ENCODE peak calls at places on chromosome 18, in seven cellular contexts. One of them, this sample, is unnamed.

GRCh38 chr18:40962784-40963183 is 992.2 kb upstream of the PIK3C3 start:
- DNase-seq in activated naive CD4-positive, alpha-beta T cell: no peak
- DNase-seq in GM12864: no peak
- DNase-seq in NCI-H226: no peak
- DNase-seq in NCI-H146: no peak
- DNase-seq in stimulated activated CD8-positive, alpha-beta memory T cell treated with anti-CD3 and anti-CD28 coated beads, Interleukin-12 subunit alpha, Interleukin-12 subunit beta, amount 100 ng/mL, for 4 hours: no peak
- DNase-seq in effector memory CD8-positive, alpha-beta T cell: no peak
- DNase-seq in this sample: no peak

GRCh38 chr18:63238711-63239110 is 80.9 kb downstream of the BCL2 start:
- DNase-seq in activated naive CD4-positive, alpha-beta T cell: no peak
- DNase-seq in NCI-H146: peak
- DNase-seq in effector memory CD8-positive, alpha-beta T cell: no peak
- DNase-seq in stimulated activated CD8-positive, alpha-beta memory T cell treated with anti-CD3 and anti-CD28 coated beads, Interleukin-12 subunit alpha, Interleukin-12 subunit beta, amount 100 ng/mL, for 4 hours: no peak
- DNase-seq in GM12864: no peak
- DNase-seq in NCI-H226: no peak
- DNase-seq in this sample: no peak

GRCh38 chr18:62877448-62878221 is 162.3 kb downstream of the PHLPP1 start:
- DNase-seq in effector memory CD8-positive, alpha-beta T cell: no peak
- DNase-seq in activated naive CD4-positive, alpha-beta T cell: no peak
- DNase-seq in stimulated activated CD8-positive, alpha-beta memory T cell treated with anti-CD3 and anti-CD28 coated beads, Interleukin-12 subunit alpha, Interleukin-12 subunit beta, amount 100 ng/mL, for 4 hours: no peak
- DNase-seq in NCI-H226: peak
- DNase-seq in GM12864: no peak
- DNase-seq in NCI-H146: peak
- DNase-seq in this sample: no peak

GRCh38 chr18:75546964-75547363 is 119.5 kb upstream of the SMIM21 start:
- DNase-seq in effector memory CD8-positive, alpha-beta T cell: no peak
- DNase-seq in activated naive CD4-positive, alpha-beta T cell: no peak
- DNase-seq in GM12864: no peak
- DNase-seq in NCI-H146: no peak
- DNase-seq in stimulated activated CD8-positive, alpha-beta memory T cell treated with anti-CD3 and anti-CD28 coated beads, Interleukin-12 subunit alpha, Interleukin-12 subunit beta, amount 100 ng/mL, for 4 hours: no peak
- DNase-seq in NCI-H226: no peak
- DNase-seq in this sample: no peak

GRCh38 chr18:8719192-8719591 is 13.8 kb downstream of the MTCL1 start:
- DNase-seq in GM12864: no peak
- DNase-seq in stimulated activated CD8-positive, alpha-beta memory T cell treated with anti-CD3 and anti-CD28 coated beads, Interleukin-12 subunit alpha, Interleukin-12 subunit beta, amount 100 ng/mL, for 4 hours: no peak
- DNase-seq in activated naive CD4-positive, alpha-beta T cell: no peak
- DNase-seq in NCI-H146: no peak
- DNase-seq in NCI-H226: peak
- DNase-seq in effector memory CD8-positive, alpha-beta T cell: no peak
- DNase-seq in this sample: no peak

GRCh38 chr18:79933765-79934164 is 17.7 kb downstream of the SLC66A2 start:
- DNase-seq in activated naive CD4-positive, alpha-beta T cell: no peak
- DNase-seq in GM12864: no peak
- DNase-seq in effector memory CD8-positive, alpha-beta T cell: no peak
- DNase-seq in NCI-H226: no peak
- DNase-seq in NCI-H146: no peak
- DNase-seq in stimulated activated CD8-positive, alpha-beta memory T cell treated with anti-CD3 and anti-CD28 coated beads, Interleukin-12 subunit alpha, Interleukin-12 subunit beta, amount 100 ng/mL, for 4 hours: no peak
- DNase-seq in this sample: no peak

GRCh38 chr18:22551536-22552151 is 133.9 kb upstream of the CTAGE1 start:
- DNase-seq in effector memory CD8-positive, alpha-beta T cell: no peak
- DNase-seq in GM12864: no peak
- DNase-seq in activated naive CD4-positive, alpha-beta T cell: no peak
- DNase-seq in stimulated activated CD8-positive, alpha-beta memory T cell treated with anti-CD3 and anti-CD28 coated beads, Interleukin-12 subunit alpha, Interleukin-12 subunit beta, amount 100 ng/mL, for 4 hours: no peak
- DNase-seq in NCI-H226: peak
- DNase-seq in NCI-H146: no peak
- DNase-seq in this sample: no peak

GRCh38 chr18:79943608-79944125 is 7.8 kb downstream of the SLC66A2 start:
- DNase-seq in effector memory CD8-positive, alpha-beta T cell: no peak
- DNase-seq in stimulated activated CD8-positive, alpha-beta memory T cell treated with anti-CD3 and anti-CD28 coated beads, Interleukin-12 subunit alpha, Interleukin-12 subunit beta, amount 100 ng/mL, for 4 hours: no peak
- DNase-seq in NCI-H226: no peak
- DNase-seq in NCI-H146: no peak
- DNase-seq in activated naive CD4-positive, alpha-beta T cell: no peak
- DNase-seq in GM12864: no peak
- DNase-seq in this sample: no peak

GRCh38 chr18:60246606-60247005 is 126.0 kb downstream of the MC4R start:
- DNase-seq in effector memory CD8-positive, alpha-beta T cell: no peak
- DNase-seq in NCI-H226: no peak
- DNase-seq in GM12864: peak
- DNase-seq in NCI-H146: no peak
- DNase-seq in stimulated activated CD8-positive, alpha-beta memory T cell treated with anti-CD3 and anti-CD28 coated beads, Interleukin-12 subunit alpha, Interleukin-12 subunit beta, amount 100 ng/mL, for 4 hours: no peak
- DNase-seq in activated naive CD4-positive, alpha-beta T cell: no peak
- DNase-seq in this sample: no peak

GRCh38 chr18:56393870-56394269 is 244.5 kb downstream of the TXNL1 start:
- DNase-seq in NCI-H146: no peak
- DNase-seq in activated naive CD4-positive, alpha-beta T cell: no peak
- DNase-seq in NCI-H226: no peak
- DNase-seq in effector memory CD8-positive, alpha-beta T cell: no peak
- DNase-seq in stimulated activated CD8-positive, alpha-beta memory T cell treated with anti-CD3 and anti-CD28 coated beads, Interleukin-12 subunit alpha, Interleukin-12 subunit beta, amount 100 ng/mL, for 4 hours: no peak
- DNase-seq in GM12864: no peak
- DNase-seq in this sample: no peak

GRCh38 chr18:64513401-64513800 is 364.5 kb upstream of the LINC00305 start:
- DNase-seq in effector memory CD8-positive, alpha-beta T cell: no peak
- DNase-seq in stimulated activated CD8-positive, alpha-beta memory T cell treated with anti-CD3 and anti-CD28 coated beads, Interleukin-12 subunit alpha, Interleukin-12 subunit beta, amount 100 ng/mL, for 4 hours: no peak
- DNase-seq in NCI-H226: no peak
- DNase-seq in GM12864: no peak
- DNase-seq in activated naive CD4-positive, alpha-beta T cell: no peak
- DNase-seq in NCI-H146: no peak
- DNase-seq in this sample: no peak

GRCh38 chr18:31424383-31424988 is 23.1 kb upstream of the DSG3 start:
- DNase-seq in effector memory CD8-positive, alpha-beta T cell: no peak
- DNase-seq in activated naive CD4-positive, alpha-beta T cell: no peak
- DNase-seq in GM12864: no peak
- DNase-seq in NCI-H146: no peak
- DNase-seq in stimulated activated CD8-positive, alpha-beta memory T cell treated with anti-CD3 and anti-CD28 coated beads, Interleukin-12 subunit alpha, Interleukin-12 subunit beta, amount 100 ng/mL, for 4 hours: no peak
- DNase-seq in NCI-H226: peak
- DNase-seq in this sample: no peak

GRCh38 chr18:44594779-44595467 is 85.8 kb upstream of the SETBP1 start:
- DNase-seq in stimulated activated CD8-positive, alpha-beta memory T cell treated with anti-CD3 and anti-CD28 coated beads, Interleukin-12 subunit alpha, Interleukin-12 subunit beta, amount 100 ng/mL, for 4 hours: no peak
- DNase-seq in effector memory CD8-positive, alpha-beta T cell: no peak
- DNase-seq in NCI-H146: no peak
- DNase-seq in NCI-H226: peak
- DNase-seq in GM12864: no peak
- DNase-seq in activated naive CD4-positive, alpha-beta T cell: no peak
- DNase-seq in this sample: no peak

GRCh38 chr18:21598726-21599584 is 1.5 kb downstream of the ESCO1 start:
- DNase-seq in stimulated activated CD8-positive, alpha-beta memory T cell treated with anti-CD3 and anti-CD28 coated beads, Interleukin-12 subunit alpha, Interleukin-12 subunit beta, amount 100 ng/mL, for 4 hours: no peak
- DNase-seq in activated naive CD4-positive, alpha-beta T cell: no peak
- DNase-seq in NCI-H146: peak
- DNase-seq in effector memory CD8-positive, alpha-beta T cell: no peak
- DNase-seq in NCI-H226: no peak
- DNase-seq in GM12864: no peak
- DNase-seq in this sample: no peak

GRCh38 chr18:11020454-11020853 is 128.9 kb downstream of the PIEZO2 start:
- DNase-seq in stimulated activated CD8-positive, alpha-beta memory T cell treated with anti-CD3 and anti-CD28 coated beads, Interleukin-12 subunit alpha, Interleukin-12 subunit beta, amount 100 ng/mL, for 4 hours: no peak
- DNase-seq in NCI-H226: no peak
- DNase-seq in GM12864: no peak
- DNase-seq in effector memory CD8-positive, alpha-beta T cell: no peak
- DNase-seq in activated naive CD4-positive, alpha-beta T cell: no peak
- DNase-seq in NCI-H146: no peak
- DNase-seq in this sample: no peak

GRCh38 chr18:49949991-49950395 is 136.7 kb upstream of the ACAA2 start:
- DNase-seq in NCI-H226: no peak
- DNase-seq in GM12864: no peak
- DNase-seq in NCI-H146: no peak
- DNase-seq in stimulated activated CD8-positive, alpha-beta memory T cell treated with anti-CD3 and anti-CD28 coated beads, Interleukin-12 subunit alpha, Interleukin-12 subunit beta, amount 100 ng/mL, for 4 hours: no peak
- DNase-seq in activated naive CD4-positive, alpha-beta T cell: no peak
- DNase-seq in effector memory CD8-positive, alpha-beta T cell: peak
- DNase-seq in this sample: no peak

GRCh38 chr18:73283032-73283431 is 415.2 kb upstream of the NETO1 start:
- DNase-seq in stimulated activated CD8-positive, alpha-beta memory T cell treated with anti-CD3 and anti-CD28 coated beads, Interleukin-12 subunit alpha, Interleukin-12 subunit beta, amount 100 ng/mL, for 4 hours: no peak
- DNase-seq in activated naive CD4-positive, alpha-beta T cell: no peak
- DNase-seq in effector memory CD8-positive, alpha-beta T cell: no peak
- DNase-seq in NCI-H226: no peak
- DNase-seq in NCI-H146: no peak
- DNase-seq in GM12864: no peak
- DNase-seq in this sample: no peak

GRCh38 chr18:29874519-29875098 is 1167.9 kb downstream of the DSC3 start:
- DNase-seq in NCI-H226: no peak
- DNase-seq in activated naive CD4-positive, alpha-beta T cell: no peak
- DNase-seq in NCI-H146: peak
- DNase-seq in GM12864: no peak
- DNase-seq in stimulated activated CD8-positive, alpha-beta memory T cell treated with anti-CD3 and anti-CD28 coated beads, Interleukin-12 subunit alpha, Interleukin-12 subunit beta, amount 100 ng/mL, for 4 hours: no peak
- DNase-seq in effector memory CD8-positive, alpha-beta T cell: no peak
- DNase-seq in this sample: no peak

GRCh38 chr18:55228191-55228590 is 268.9 kb upstream of the CCDC68 start:
- DNase-seq in activated naive CD4-positive, alpha-beta T cell: no peak
- DNase-seq in GM12864: no peak
- DNase-seq in stimulated activated CD8-positive, alpha-beta memory T cell treated with anti-CD3 and anti-CD28 coated beads, Interleukin-12 subunit alpha, Interleukin-12 subunit beta, amount 100 ng/mL, for 4 hours: no peak
- DNase-seq in NCI-H226: no peak
- DNase-seq in NCI-H146: no peak
- DNase-seq in effector memory CD8-positive, alpha-beta T cell: no peak
- DNase-seq in this sample: no peak

GRCh38 chr18:46035701-46036680 is 36.1 kb downstream of the PSTPIP2 start:
- DNase-seq in activated naive CD4-positive, alpha-beta T cell: no peak
- DNase-seq in effector memory CD8-positive, alpha-beta T cell: no peak
- DNase-seq in stimulated activated CD8-positive, alpha-beta memory T cell treated with anti-CD3 and anti-CD28 coated beads, Interleukin-12 subunit alpha, Interleukin-12 subunit beta, amount 100 ng/mL, for 4 hours: no peak
- DNase-seq in GM12864: no peak
- DNase-seq in NCI-H226: peak
- DNase-seq in NCI-H146: no peak
- DNase-seq in this sample: no peak

GRCh38 chr18:49070552-49070951 is 119.8 kb upstream of the SMAD7 start:
- DNase-seq in NCI-H146: no peak
- DNase-seq in stimulated activated CD8-positive, alpha-beta memory T cell treated with anti-CD3 and anti-CD28 coated beads, Interleukin-12 subunit alpha, Interleukin-12 subunit beta, amount 100 ng/mL, for 4 hours: no peak
- DNase-seq in GM12864: no peak
- DNase-seq in activated naive CD4-positive, alpha-beta T cell: no peak
- DNase-seq in effector memory CD8-positive, alpha-beta T cell: no peak
- DNase-seq in NCI-H226: no peak
- DNase-seq in this sample: no peak

GRCh38 chr18:58615150-58616132 is 13.4 kb downstream of the ALPK2 start:
- DNase-seq in GM12864: peak
- DNase-seq in activated naive CD4-positive, alpha-beta T cell: no peak
- DNase-seq in effector memory CD8-positive, alpha-beta T cell: peak
- DNase-seq in NCI-H146: no peak
- DNase-seq in NCI-H226: no peak
- DNase-seq in stimulated activated CD8-positive, alpha-beta memory T cell treated with anti-CD3 and anti-CD28 coated beads, Interleukin-12 subunit alpha, Interleukin-12 subunit beta, amount 100 ng/mL, for 4 hours: peak
- DNase-seq in this sample: no peak

GRCh38 chr18:79947054-79947755 is 4.2 kb downstream of the SLC66A2 start:
- DNase-seq in effector memory CD8-positive, alpha-beta T cell: no peak
- DNase-seq in NCI-H226: no peak
- DNase-seq in NCI-H146: no peak
- DNase-seq in activated naive CD4-positive, alpha-beta T cell: no peak
- DNase-seq in stimulated activated CD8-positive, alpha-beta memory T cell treated with anti-CD3 and anti-CD28 coated beads, Interleukin-12 subunit alpha, Interleukin-12 subunit beta, amount 100 ng/mL, for 4 hours: no peak
- DNase-seq in GM12864: no peak
- DNase-seq in this sample: no peak

GRCh38 chr18:62525611-62526010 is 2.8 kb downstream of the ZCCHC2 start:
- DNase-seq in activated naive CD4-positive, alpha-beta T cell: no peak
- DNase-seq in NCI-H226: no peak
- DNase-seq in stimulated activated CD8-positive, alpha-beta memory T cell treated with anti-CD3 and anti-CD28 coated beads, Interleukin-12 subunit alpha, Interleukin-12 subunit beta, amount 100 ng/mL, for 4 hours: no peak
- DNase-seq in NCI-H146: no peak
- DNase-seq in GM12864: no peak
- DNase-seq in effector memory CD8-positive, alpha-beta T cell: no peak
- DNase-seq in this sample: no peak

GRCh38 chr18:57533399-57533884 is 53.1 kb downstream of the FECH start:
- DNase-seq in activated naive CD4-positive, alpha-beta T cell: no peak
- DNase-seq in NCI-H146: peak
- DNase-seq in NCI-H226: no peak
- DNase-seq in GM12864: no peak
- DNase-seq in effector memory CD8-positive, alpha-beta T cell: no peak
- DNase-seq in stimulated activated CD8-positive, alpha-beta memory T cell treated with anti-CD3 and anti-CD28 coated beads, Interleukin-12 subunit alpha, Interleukin-12 subunit beta, amount 100 ng/mL, for 4 hours: no peak
- DNase-seq in this sample: no peak

GRCh38 chr18:50847192-50847591 is 27.4 kb upstream of the MRO start:
- DNase-seq in NCI-H226: peak
- DNase-seq in effector memory CD8-positive, alpha-beta T cell: no peak
- DNase-seq in activated naive CD4-positive, alpha-beta T cell: no peak
- DNase-seq in NCI-H146: no peak
- DNase-seq in GM12864: no peak
- DNase-seq in stimulated activated CD8-positive, alpha-beta memory T cell treated with anti-CD3 and anti-CD28 coated beads, Interleukin-12 subunit alpha, Interleukin-12 subunit beta, amount 100 ng/mL, for 4 hours: no peak
- DNase-seq in this sample: no peak

GRCh38 chr18:10057401-10057800 is 143.6 kb downstream of the VAPA start:
- DNase-seq in NCI-H226: no peak
- DNase-seq in activated naive CD4-positive, alpha-beta T cell: no peak
- DNase-seq in GM12864: no peak
- DNase-seq in NCI-H146: no peak
- DNase-seq in stimulated activated CD8-positive, alpha-beta memory T cell treated with anti-CD3 and anti-CD28 coated beads, Interleukin-12 subunit alpha, Interleukin-12 subunit beta, amount 100 ng/mL, for 4 hours: no peak
- DNase-seq in effector memory CD8-positive, alpha-beta T cell: no peak
- DNase-seq in this sample: no peak

GRCh38 chr18:77044866-77045664 is 87.5 kb downstream of the MBP start:
- DNase-seq in activated naive CD4-positive, alpha-beta T cell: no peak
- DNase-seq in GM12864: no peak
- DNase-seq in effector memory CD8-positive, alpha-beta T cell: no peak
- DNase-seq in NCI-H146: no peak
- DNase-seq in NCI-H226: no peak
- DNase-seq in stimulated activated CD8-positive, alpha-beta memory T cell treated with anti-CD3 and anti-CD28 coated beads, Interleukin-12 subunit alpha, Interleukin-12 subunit beta, amount 100 ng/mL, for 4 hours: no peak
- DNase-seq in this sample: no peak

GRCh38 chr18:59867337-59868104 is 32.3 kb upstream of the PMAIP1 start:
- DNase-seq in effector memory CD8-positive, alpha-beta T cell: no peak
- DNase-seq in stimulated activated CD8-positive, alpha-beta memory T cell treated with anti-CD3 and anti-CD28 coated beads, Interleukin-12 subunit alpha, Interleukin-12 subunit beta, amount 100 ng/mL, for 4 hours: no peak
- DNase-seq in activated naive CD4-positive, alpha-beta T cell: no peak
- DNase-seq in GM12864: no peak
- DNase-seq in NCI-H226: no peak
- DNase-seq in NCI-H146: no peak
- DNase-seq in this sample: no peak

GRCh38 chr18:72086421-72086820 is 457.7 kb downstream of the CBLN2 start:
- DNase-seq in stimulated activated CD8-positive, alpha-beta memory T cell treated with anti-CD3 and anti-CD28 coated beads, Interleukin-12 subunit alpha, Interleukin-12 subunit beta, amount 100 ng/mL, for 4 hours: no peak
- DNase-seq in GM12864: no peak
- DNase-seq in NCI-H226: no peak
- DNase-seq in effector memory CD8-positive, alpha-beta T cell: no peak
- DNase-seq in activated naive CD4-positive, alpha-beta T cell: no peak
- DNase-seq in NCI-H146: peak
- DNase-seq in this sample: no peak

GRCh38 chr18:907171-907879 is 2.7 kb downstream of the ADCYAP1 start:
- DNase-seq in stimulated activated CD8-positive, alpha-beta memory T cell treated with anti-CD3 and anti-CD28 coated beads, Interleukin-12 subunit alpha, Interleukin-12 subunit beta, amount 100 ng/mL, for 4 hours: no peak
- DNase-seq in NCI-H226: peak
- DNase-seq in NCI-H146: peak
- DNase-seq in activated naive CD4-positive, alpha-beta T cell: no peak
- DNase-seq in effector memory CD8-positive, alpha-beta T cell: no peak
- DNase-seq in GM12864: no peak
- DNase-seq in this sample: no peak

GRCh38 chr18:36468161-36468560 is 170.6 kb downstream of the FHOD3 start:
- DNase-seq in NCI-H146: no peak
- DNase-seq in effector memory CD8-positive, alpha-beta T cell: no peak
- DNase-seq in NCI-H226: no peak
- DNase-seq in activated naive CD4-positive, alpha-beta T cell: no peak
- DNase-seq in GM12864: no peak
- DNase-seq in stimulated activated CD8-positive, alpha-beta memory T cell treated with anti-CD3 and anti-CD28 coated beads, Interleukin-12 subunit alpha, Interleukin-12 subunit beta, amount 100 ng/mL, for 4 hours: no peak
- DNase-seq in this sample: no peak

GRCh38 chr18:6431659-6432318 is 17.1 kb upstream of the L3MBTL4 start:
- DNase-seq in GM12864: no peak
- DNase-seq in NCI-H226: no peak
- DNase-seq in activated naive CD4-positive, alpha-beta T cell: no peak
- DNase-seq in NCI-H146: no peak
- DNase-seq in effector memory CD8-positive, alpha-beta T cell: no peak
- DNase-seq in stimulated activated CD8-positive, alpha-beta memory T cell treated with anti-CD3 and anti-CD28 coated beads, Interleukin-12 subunit alpha, Interleukin-12 subunit beta, amount 100 ng/mL, for 4 hours: no peak
- DNase-seq in this sample: no peak